ENCODE peak calls at places on chromosomes 11 and 22, in six cellular contexts. J, U, B, Q, A and T are unnamed samples.

GRCh38 chr11:109956124-109956793 is 136.9 kb upstream of the ZC3H12C start:
- DNase-seq in A (no peak), Q (no peak), U (no peak), B (no peak), J (no peak), T (no peak)

GRCh38 chr11:44861829-44862545 is 88.7 kb downstream of the TP53I11 start:
- DNase-seq in U (peak; percentile 85), A (peak; percentile 74), Q (peak; percentile 94), J (peak; percentile 62), B (peak; percentile 89), T (peak; percentile 88)

GRCh38 chr11:72308226-72309073 is 64.5 kb upstream of the PHOX2A start:
- DNase-seq in A (no peak), J (no peak), U (no peak), B (no peak), Q (peak; percentile 86), T (peak; percentile 95)

GRCh38 chr22:19887251-19887985 is 32.7 kb upstream of the GNB1L start:
- DNase-seq in Q (no peak), J (no peak), B (no peak), A (no peak), U (no peak), T (no peak)

GRCh38 chr11:115452245-115452644 is 52.0 kb downstream of the CADM1 start:
- DNase-seq in Q (no peak), A (no peak), U (no peak), J (no peak), B (no peak), T (no peak)

GRCh38 chr11:11667056-11667455 is 45.3 kb upstream of the GALNT18 start:
- DNase-seq in B (no peak), A (no peak), U (no peak), Q (peak; percentile 9), J (no peak), T (no peak)

GRCh38 chr11:69382131-69383128 is 88.5 kb downstream of the MYEOV start:
- DNase-seq in B (peak; percentile 70), Q (no peak), U (peak; percentile 34), A (peak; percentile 38), J (no peak), T (peak; percentile 62)

GRCh38 chr22:22396741-22397291 is 111.7 kb downstream of the ZNF280B start:
- DNase-seq in Q (no peak), U (no peak), J (no peak), B (no peak), A (no peak), T (no peak)

GRCh38 chr11:113114452-113115027 is 153.3 kb downstream of the NCAM1 start:
- DNase-seq in J (no peak), B (no peak), Q (peak; percentile 1), A (peak; percentile 49), U (peak; percentile 68), T (peak; percentile 87)

GRCh38 chr22:26702906-26703830 is 45.8 kb downstream of the MIAT start:
- DNase-seq in U (no peak), J (no peak), A (no peak), Q (no peak), B (no peak), T (no peak)

GRCh38 chr11:8867035-8867434 is 44.0 kb upstream of the AKIP1 start:
- DNase-seq in J (no peak), U (no peak), B (no peak), A (no peak), Q (peak; percentile 41), T (no peak)

GRCh38 chr22:48707749-48708557 is 1119.7 kb downstream of the BRD1 start:
- DNase-seq in B (no peak), A (no peak), Q (no peak), J (no peak), U (peak; percentile 25), T (no peak)

GRCh38 chr11:111836766-111837165 is 34.6 kb downstream of the ALG9 start:
- DNase-seq in J (no peak), B (no peak), A (no peak), U (no peak), Q (peak; percentile 7), T (no peak)

GRCh38 chr11:86676533-86677154 is 4.2 kb upstream of the ME3 start:
- DNase-seq in B (peak; percentile 33), J (no peak), U (no peak), A (no peak), Q (peak; percentile 50), T (no peak)

GRCh38 chr22:39818050-39818449 is 75.5 kb downstream of the ENTHD1 start:
- DNase-seq in B (no peak), A (no peak), Q (no peak), J (no peak), U (no peak), T (no peak)

GRCh38 chr11:4658629-4659453 is 15.1 kb downstream of the OR51E1 start:
- DNase-seq in U (no peak), B (no peak), A (no peak), J (no peak), Q (no peak), T (no peak)

GRCh38 chr11:59668188-59668949 is 468 bp downstream of the PATL1 start:
- DNase-seq in A (no peak), B (no peak), Q (peak; percentile 48), J (peak; percentile 30), U (peak; percentile 65), T (peak; percentile 70)

GRCh38 chr22:37887610-37888378 is 18.3 kb upstream of the MICALL1 start:
- DNase-seq in J (no peak), U (peak; percentile 73), B (no peak), Q (peak; percentile 86), A (no peak), T (peak; percentile 50)

GRCh38 chr11:124898711-124899110 is 1.0 kb upstream of the ROBO4 start:
- DNase-seq in J (no peak), U (peak; percentile 92), Q (peak; percentile 92), A (peak; percentile 70), B (no peak), T (peak; percentile 60)

GRCh38 chr22:42673898-42674390 is 24.8 kb upstream of the CYB5R3 start:
- DNase-seq in J (no peak), Q (peak; percentile 69), A (no peak), U (no peak), B (no peak), T (peak; percentile 35)

GRCh38 chr11:16987205-16987568 is 27.0 kb downstream of the PLEKHA7 start:
- DNase-seq in B (no peak), Q (no peak), J (no peak), A (no peak), U (peak; percentile 85), T (no peak)

GRCh38 chr11:70466154-70466553 is 67.8 kb downstream of the CTTN start:
- DNase-seq in J (no peak), Q (no peak), U (no peak), B (no peak), A (no peak), T (no peak)

GRCh38 chr22:49305215-49305965 is 522.3 kb downstream of the BRD1 start:
- DNase-seq in U (peak; percentile 78), A (peak; percentile 38), J (peak; percentile 17), Q (peak; percentile 41), B (peak; percentile 18), T (peak; percentile 61)

GRCh38 chr11:47393163-47394049 is 15.0 kb upstream of the SLC39A13 start:
- DNase-seq in A (no peak), B (no peak), J (no peak), U (no peak), Q (peak; percentile 58), T (peak; percentile 65)

GRCh38 chr11:27926469-27926868 is 181.5 kb downstream of the KIF18A start:
- DNase-seq in Q (no peak), A (no peak), B (no peak), U (no peak), J (no peak), T (no peak)

GRCh38 chr11:31830406-31830805 is 19.3 kb upstream of the PAX6 start:
- DNase-seq in J (no peak), Q (no peak), B (no peak), A (no peak), U (no peak), T (no peak)

GRCh38 chr11:1757861-1758610 is 5.7 kb downstream of the CTSD start:
- DNase-seq in B (no peak), A (no peak), Q (no peak), J (no peak), U (no peak), T (no peak)

GRCh38 chr11:12175694-12176241 is 65.4 kb downstream of the MICAL2 start:
- DNase-seq in A (no peak), B (peak; percentile 81), J (no peak), Q (peak; percentile 84), U (no peak), T (no peak)

GRCh38 chr22:23501244-23501643 is 78.8 kb downstream of the IGLL1 start:
- DNase-seq in Q (no peak), B (no peak), U (peak; percentile 15), J (no peak), A (no peak), T (no peak)

GRCh38 chr22:26321469-26321913 is 107.6 kb upstream of the ASPHD2 start:
- DNase-seq in B (no peak), U (no peak), Q (no peak), A (peak; percentile 50), J (no peak), T (peak; percentile 61)

GRCh38 chr11:99418927-99419707 is 398.4 kb downstream of the CNTN5 start:
- DNase-seq in B (no peak), Q (no peak), A (no peak), U (no peak), J (no peak), T (no peak)

GRCh38 chr11:73453562-73453961 is 77.4 kb downstream of the RELT start:
- DNase-seq in U (no peak), B (no peak), A (no peak), J (no peak), Q (no peak), T (no peak)

GRCh38 chr11:44842219-44842618 is 108.5 kb downstream of the TP53I11 start:
- DNase-seq in U (no peak), Q (no peak), B (no peak), A (no peak), J (no peak), T (no peak)

GRCh38 chr11:57071829-57072228 is 83.1 kb downstream of the OR5AK2 start:
- DNase-seq in B (no peak), J (no peak), Q (peak; percentile 29), U (no peak), A (no peak), T (no peak)

GRCh38 chr11:77147668-77148321 is 19.7 kb downstream of the MYO7A start:
- DNase-seq in U (peak; percentile 49), B (no peak), A (no peak), J (peak; percentile 4), Q (no peak), T (no peak)

GRCh38 chr22:50303848-50304527 is 3.5 kb downstream of the PLXNB2 start:
- DNase-seq in J (no peak), Q (no peak), A (peak; percentile 50), B (no peak), U (peak; percentile 66), T (peak; percentile 83)